ENCODE peak calls at places on chromosome 10, in eight cellular contexts. One of them, this sample, is unnamed.

GRCh38 chr10:123746927-123747326 is 80.8 kb downstream of the GPR26 start:
- DNase-seq in AG09309: no peak
- DNase-seq in nucleus accumbens: no peak
- DNase-seq in fibroblast of lung: no peak
- DNase-seq in HTR-8/SVneo: no peak
- DNase-seq in astrocyte of the cerebellum: no peak
- DNase-seq in body of pancreas: no peak
- DNase-seq in RWPE2: no peak
- DNase-seq in this sample: no peak

GRCh38 chr10:3471927-3472704 is 299.5 kb upstream of the PITRM1 start:
- DNase-seq in AG09309: no peak
- DNase-seq in nucleus accumbens: no peak
- DNase-seq in fibroblast of lung: peak; percentile 79
- DNase-seq in HTR-8/SVneo: no peak
- DNase-seq in astrocyte of the cerebellum: no peak
- DNase-seq in body of pancreas: no peak
- DNase-seq in RWPE2: no peak
- DNase-seq in this sample: peak; percentile 27

GRCh38 chr10:86969421-86970041 is 1.2 kb downstream of the ADIRF start:
- DNase-seq in AG09309: no peak
- DNase-seq in nucleus accumbens: no peak
- DNase-seq in fibroblast of lung: no peak
- DNase-seq in HTR-8/SVneo: no peak
- DNase-seq in astrocyte of the cerebellum: no peak
- DNase-seq in body of pancreas: no peak
- DNase-seq in RWPE2: no peak
- DNase-seq in this sample: peak; percentile 65

GRCh38 chr10:44195120-44196007 is 189.5 kb downstream of the CXCL12 start:
- DNase-seq in AG09309: peak; percentile 80
- DNase-seq in nucleus accumbens: no peak
- DNase-seq in fibroblast of lung: peak; percentile 96
- DNase-seq in HTR-8/SVneo: peak; percentile 81
- DNase-seq in astrocyte of the cerebellum: peak; percentile 95
- DNase-seq in body of pancreas: peak; percentile 79
- DNase-seq in RWPE2: no peak
- DNase-seq in this sample: peak; percentile 73

GRCh38 chr10:28983799-28984198 is 305.1 kb upstream of the LYZL1 start:
- DNase-seq in AG09309: no peak
- DNase-seq in nucleus accumbens: no peak
- DNase-seq in fibroblast of lung: no peak
- DNase-seq in HTR-8/SVneo: no peak
- DNase-seq in astrocyte of the cerebellum: no peak
- DNase-seq in body of pancreas: no peak
- DNase-seq in RWPE2: no peak
- DNase-seq in this sample: no peak

GRCh38 chr10:34826221-34826620 is 11.1 kb upstream of the PARD3 start:
- DNase-seq in AG09309: no peak
- DNase-seq in nucleus accumbens: no peak
- DNase-seq in fibroblast of lung: no peak
- DNase-seq in HTR-8/SVneo: no peak
- DNase-seq in astrocyte of the cerebellum: no peak
- DNase-seq in body of pancreas: no peak
- DNase-seq in RWPE2: no peak
- DNase-seq in this sample: no peak

GRCh38 chr10:132575320-132576201 is 38.0 kb downstream of the INPP5A start:
- DNase-seq in AG09309: peak; percentile 87
- DNase-seq in nucleus accumbens: no peak
- DNase-seq in fibroblast of lung: peak; percentile 95
- DNase-seq in HTR-8/SVneo: no peak
- DNase-seq in astrocyte of the cerebellum: peak; percentile 99
- DNase-seq in body of pancreas: peak; percentile 50
- DNase-seq in RWPE2: no peak
- DNase-seq in this sample: peak; percentile 96

GRCh38 chr10:132984801-132985545 is 42.6 kb upstream of the CFAP46 start:
- DNase-seq in AG09309: no peak
- DNase-seq in nucleus accumbens: no peak
- DNase-seq in fibroblast of lung: no peak
- DNase-seq in HTR-8/SVneo: no peak
- DNase-seq in astrocyte of the cerebellum: no peak
- DNase-seq in body of pancreas: no peak
- DNase-seq in RWPE2: no peak
- DNase-seq in this sample: peak; percentile 4

GRCh38 chr10:95240811-95241210 is 46.8 kb downstream of the ACSM6 start:
- DNase-seq in AG09309: no peak
- DNase-seq in nucleus accumbens: no peak
- DNase-seq in fibroblast of lung: no peak
- DNase-seq in HTR-8/SVneo: no peak
- DNase-seq in astrocyte of the cerebellum: no peak
- DNase-seq in body of pancreas: no peak
- DNase-seq in RWPE2: no peak
- DNase-seq in this sample: no peak

GRCh38 chr10:122460891-122461293 is 461 bp upstream of the HTRA1 start:
- DNase-seq in AG09309: no peak
- DNase-seq in nucleus accumbens: no peak
- DNase-seq in fibroblast of lung: peak; percentile 12
- DNase-seq in HTR-8/SVneo: no peak
- DNase-seq in astrocyte of the cerebellum: no peak
- DNase-seq in body of pancreas: peak; percentile 20
- DNase-seq in RWPE2: no peak
- DNase-seq in this sample: no peak

GRCh38 chr10:29895436-29895835 is 163.9 kb downstream of the JCAD start:
- DNase-seq in AG09309: peak; percentile 54
- DNase-seq in nucleus accumbens: no peak
- DNase-seq in fibroblast of lung: peak; percentile 99
- DNase-seq in HTR-8/SVneo: peak; percentile 74
- DNase-seq in astrocyte of the cerebellum: peak; percentile 99
- DNase-seq in body of pancreas: no peak
- DNase-seq in RWPE2: no peak
- DNase-seq in this sample: no peak

GRCh38 chr10:78178940-78179339 is 145.3 kb downstream of the RPS24 start:
- DNase-seq in AG09309: no peak
- DNase-seq in nucleus accumbens: no peak
- DNase-seq in fibroblast of lung: peak; percentile 45
- DNase-seq in HTR-8/SVneo: no peak
- DNase-seq in astrocyte of the cerebellum: peak; percentile 8
- DNase-seq in body of pancreas: peak; percentile 21
- DNase-seq in RWPE2: no peak
- DNase-seq in this sample: peak; percentile 76

GRCh38 chr10:86954681-86955500 is 2.5 kb downstream of the MMRN2 start:
- DNase-seq in AG09309: no peak
- DNase-seq in nucleus accumbens: no peak
- DNase-seq in fibroblast of lung: no peak
- DNase-seq in HTR-8/SVneo: no peak
- DNase-seq in astrocyte of the cerebellum: no peak
- DNase-seq in body of pancreas: no peak
- DNase-seq in RWPE2: peak; percentile 47
- DNase-seq in this sample: no peak

GRCh38 chr10:93081296-93081695 is 7.6 kb downstream of the CYP26A1 start:
- DNase-seq in AG09309: no peak
- DNase-seq in nucleus accumbens: no peak
- DNase-seq in fibroblast of lung: no peak
- DNase-seq in HTR-8/SVneo: no peak
- DNase-seq in astrocyte of the cerebellum: no peak
- DNase-seq in body of pancreas: no peak
- DNase-seq in RWPE2: no peak
- DNase-seq in this sample: no peak

This sample was measured in PC-3.